ENCODE peak calls at places on chromosomes 5 and 9, in four cellular contexts. T, D, R and A are unnamed samples.

GRCh38 chr9:127915325-127915752 is 1.5 kb downstream of the ST6GALNAC4 start:
- DNase-seq in T (no peak), D (peak; percentile 58), R (no peak), A (peak; percentile 71)

GRCh38 chr9:19108038-19108437 is 5.3 kb upstream of the HAUS6 start:
- DNase-seq in T (no peak), D (no peak), R (no peak), A (no peak)

GRCh38 chr9:4575997-4576396 is 85.7 kb downstream of the SLC1A1 start:
- DNase-seq in T (no peak), D (no peak), R (no peak), A (no peak)

GRCh38 chr9:90053027-90053426 is 448.2 kb downstream of the GADD45G start:
- DNase-seq in T (no peak), D (no peak), R (no peak), A (no peak)

GRCh38 chr9:134275379-134275778 is 50.9 kb upstream of the RXRA start:
- DNase-seq in T (no peak), D (no peak), R (no peak), A (no peak)

GRCh38 chr5:1137567-1138444 is 25.9 kb upstream of the SLC12A7 start:
- DNase-seq in T (no peak), D (no peak), R (no peak), A (no peak)

GRCh38 chr9:18743976-18744375 is 270.0 kb downstream of the ADAMTSL1 start:
- DNase-seq in T (no peak), D (no peak), R (peak; percentile 78), A (no peak)

GRCh38 chr9:105291938-105292337 is 47.5 kb downstream of the SLC44A1 start:
- DNase-seq in T (no peak), D (no peak), R (no peak), A (no peak)

GRCh38 chr5:139458580-139459407 is 3.7 kb downstream of the ECSCR start:
- DNase-seq in T (no peak), D (peak; percentile 48), R (peak; percentile 89), A (peak; percentile 58)

GRCh38 chr9:125255781-125256391 is 5.7 kb upstream of the GAPVD1 start:
- DNase-seq in T (no peak), D (peak; percentile 16), R (no peak), A (no peak)

GRCh38 chr5:156051972-156052371 is 275.0 kb upstream of the SGCD start:
- DNase-seq in T (no peak), D (no peak), R (no peak), A (peak; percentile 16)

GRCh38 chr9:105468875-105469274 is 21.0 kb downstream of the FSD1L start:
- DNase-seq in T (no peak), D (no peak), R (no peak), A (no peak)

GRCh38 chr9:2359821-2360220 is 261.8 kb upstream of the VLDLR start:
- DNase-seq in T (no peak), D (no peak), R (no peak), A (no peak)

GRCh38 chr5:150429410-150429873 is 16.7 kb upstream of the CD74 start:
- DNase-seq in T (no peak), D (no peak), R (no peak), A (no peak)

GRCh38 chr9:130535818-130536521 is 43.4 kb upstream of the FUBP3 start:
- DNase-seq in T (no peak), D (no peak), R (peak; percentile 52), A (no peak)

GRCh38 chr5:117454716-117455212 is 880.1 kb upstream of the SEMA6A start:
- DNase-seq in T (peak; percentile 51), D (peak; percentile 73), R (no peak), A (peak; percentile 58)

GRCh38 chr9:91732187-91733005 is 217.6 kb downstream of the ROR2 start:
- DNase-seq in T (no peak), D (no peak), R (no peak), A (no peak)

GRCh38 chr9:119968837-119969707 is 599.8 kb upstream of the BRINP1 start:
- DNase-seq in T (peak; percentile 82), D (peak; percentile 71), R (peak; percentile 65), A (peak; percentile 77)

GRCh38 chr5:53942724-53943123 is 367.6 kb downstream of the ARL15 start:
- DNase-seq in T (no peak), D (peak; percentile 3), R (peak; percentile 73), A (no peak)

GRCh38 chr5:135221187-135221473 is 177.9 kb downstream of the MACROH2A1 start:
- DNase-seq in T (no peak), D (no peak), R (no peak), A (no peak)

GRCh38 chr9:114097613-114098020 is 1.5 kb downstream of the KIF12 start:
- DNase-seq in T (no peak), D (peak; percentile 62), R (peak; percentile 31), A (peak; percentile 69)

GRCh38 chr9:35980289-35981011 is 22.5 kb upstream of the OR2S2 start:
- DNase-seq in T (no peak), D (no peak), R (no peak), A (no peak)

GRCh38 chr5:19608434-19608833 is 379.6 kb downstream of the CDH18 start:
- DNase-seq in T (no peak), D (no peak), R (peak; percentile 12), A (no peak)

GRCh38 chr5:171207256-171207866 is 101.7 kb upstream of the TLX3 start:
- DNase-seq in T (no peak), D (peak; percentile 12), R (peak; percentile 39), A (no peak)

GRCh38 chr9:86591472-86591871 is 237.3 kb upstream of the TUT7 start:
- DNase-seq in T (no peak), D (no peak), R (no peak), A (no peak)